ENCODE peak calls at places on chromosomes 4 and X, in five cellular contexts. One of them, this sample, is unnamed.

GRCh38 chr4:3384771-3385701 is 56.7 kb upstream of the HGFAC start:
- DNase-seq in memory B cell: no peak
- DNase-seq in stimulated activated CD4-positive, alpha-beta T cell treated with anti-CD3 and anti-CD28 coated beads, Interleukin-1b, Interleukin-23, amount 100 ng/mL, for 1 hour: no peak
- DNase-seq in NCI-H1105 treated with DMSO at 0.1 percent for 48 hours: no peak
- DNase-seq in AG08396: no peak
- DNase-seq in this sample: no peak

GRCh38 chr4:102723511-102723910 is 37.3 kb downstream of the MANBA start:
- DNase-seq in memory B cell: no peak
- DNase-seq in stimulated activated CD4-positive, alpha-beta T cell treated with anti-CD3 and anti-CD28 coated beads, Interleukin-1b, Interleukin-23, amount 100 ng/mL, for 1 hour: no peak
- DNase-seq in NCI-H1105 treated with DMSO at 0.1 percent for 48 hours: peak; percentile 37
- DNase-seq in AG08396: no peak
- DNase-seq in this sample: no peak

GRCh38 chr4:2570551-2571222 is 34.2 kb downstream of the FAM193A start:
- DNase-seq in memory B cell: no peak
- DNase-seq in stimulated activated CD4-positive, alpha-beta T cell treated with anti-CD3 and anti-CD28 coated beads, Interleukin-1b, Interleukin-23, amount 100 ng/mL, for 1 hour: no peak
- DNase-seq in NCI-H1105 treated with DMSO at 0.1 percent for 48 hours: no peak
- DNase-seq in AG08396: no peak
- DNase-seq in this sample: no peak

GRCh38 chr4:147371661-147372060 is 109.2 kb upstream of the EDNRA start:
- DNase-seq in memory B cell: no peak
- DNase-seq in stimulated activated CD4-positive, alpha-beta T cell treated with anti-CD3 and anti-CD28 coated beads, Interleukin-1b, Interleukin-23, amount 100 ng/mL, for 1 hour: no peak
- DNase-seq in NCI-H1105 treated with DMSO at 0.1 percent for 48 hours: no peak
- DNase-seq in AG08396: peak; percentile 15
- DNase-seq in this sample: no peak

GRCh38 chr4:177442623-177443155 is 452 bp upstream of the AGA start:
- DNase-seq in memory B cell: peak; percentile 13
- DNase-seq in stimulated activated CD4-positive, alpha-beta T cell treated with anti-CD3 and anti-CD28 coated beads, Interleukin-1b, Interleukin-23, amount 100 ng/mL, for 1 hour: no peak
- DNase-seq in NCI-H1105 treated with DMSO at 0.1 percent for 48 hours: peak; percentile 25
- DNase-seq in AG08396: no peak
- DNase-seq in this sample: no peak

GRCh38 chr4:39754309-39754708 is 56.4 kb downstream of the UBE2K start:
- DNase-seq in memory B cell: no peak
- DNase-seq in stimulated activated CD4-positive, alpha-beta T cell treated with anti-CD3 and anti-CD28 coated beads, Interleukin-1b, Interleukin-23, amount 100 ng/mL, for 1 hour: no peak
- DNase-seq in NCI-H1105 treated with DMSO at 0.1 percent for 48 hours: no peak
- DNase-seq in AG08396: no peak
- DNase-seq in this sample: no peak

GRCh38 chrX:18938710-18939109 is 45.2 kb downstream of the PHKA2 start:
- DNase-seq in memory B cell: no peak
- DNase-seq in stimulated activated CD4-positive, alpha-beta T cell treated with anti-CD3 and anti-CD28 coated beads, Interleukin-1b, Interleukin-23, amount 100 ng/mL, for 1 hour: no peak
- DNase-seq in NCI-H1105 treated with DMSO at 0.1 percent for 48 hours: peak; percentile 72
- DNase-seq in AG08396: no peak
- DNase-seq in this sample: peak; percentile 12

GRCh38 chr4:172142331-172142738 is 329.1 kb downstream of the GALNTL6 start:
- DNase-seq in memory B cell: no peak
- DNase-seq in stimulated activated CD4-positive, alpha-beta T cell treated with anti-CD3 and anti-CD28 coated beads, Interleukin-1b, Interleukin-23, amount 100 ng/mL, for 1 hour: no peak
- DNase-seq in NCI-H1105 treated with DMSO at 0.1 percent for 48 hours: no peak
- DNase-seq in AG08396: no peak
- DNase-seq in this sample: no peak

GRCh38 chr4:125519376-125520171 is 204.8 kb downstream of the FAT4 start:
- DNase-seq in memory B cell: no peak
- DNase-seq in stimulated activated CD4-positive, alpha-beta T cell treated with anti-CD3 and anti-CD28 coated beads, Interleukin-1b, Interleukin-23, amount 100 ng/mL, for 1 hour: no peak
- DNase-seq in NCI-H1105 treated with DMSO at 0.1 percent for 48 hours: no peak
- DNase-seq in AG08396: no peak
- DNase-seq in this sample: no peak

GRCh38 chr4:153341575-153342090 is 2.9 kb upstream of the MND1 start:
- DNase-seq in memory B cell: no peak
- DNase-seq in stimulated activated CD4-positive, alpha-beta T cell treated with anti-CD3 and anti-CD28 coated beads, Interleukin-1b, Interleukin-23, amount 100 ng/mL, for 1 hour: no peak
- DNase-seq in NCI-H1105 treated with DMSO at 0.1 percent for 48 hours: no peak
- DNase-seq in AG08396: peak; percentile 17
- DNase-seq in this sample: no peak

GRCh38 chrX:10549280-10549679 is 71.1 kb downstream of the MID1 start:
- DNase-seq in memory B cell: no peak
- DNase-seq in stimulated activated CD4-positive, alpha-beta T cell treated with anti-CD3 and anti-CD28 coated beads, Interleukin-1b, Interleukin-23, amount 100 ng/mL, for 1 hour: no peak
- DNase-seq in NCI-H1105 treated with DMSO at 0.1 percent for 48 hours: peak; percentile 51
- DNase-seq in AG08396: no peak
- DNase-seq in this sample: no peak

GRCh38 chr4:144579411-144580020 is 66.4 kb upstream of the HHIP start:
- DNase-seq in memory B cell: no peak
- DNase-seq in stimulated activated CD4-positive, alpha-beta T cell treated with anti-CD3 and anti-CD28 coated beads, Interleukin-1b, Interleukin-23, amount 100 ng/mL, for 1 hour: no peak
- DNase-seq in NCI-H1105 treated with DMSO at 0.1 percent for 48 hours: no peak
- DNase-seq in AG08396: no peak
- DNase-seq in this sample: no peak

GRCh38 chr4:104353481-104353880 is 141.2 kb downstream of the CXXC4 start:
- DNase-seq in memory B cell: no peak
- DNase-seq in stimulated activated CD4-positive, alpha-beta T cell treated with anti-CD3 and anti-CD28 coated beads, Interleukin-1b, Interleukin-23, amount 100 ng/mL, for 1 hour: no peak
- DNase-seq in NCI-H1105 treated with DMSO at 0.1 percent for 48 hours: no peak
- DNase-seq in AG08396: no peak
- DNase-seq in this sample: no peak

GRCh38 chrX:23503835-23504539 is 163.3 kb upstream of the PRDX4 start:
- DNase-seq in memory B cell: no peak
- DNase-seq in stimulated activated CD4-positive, alpha-beta T cell treated with anti-CD3 and anti-CD28 coated beads, Interleukin-1b, Interleukin-23, amount 100 ng/mL, for 1 hour: no peak
- DNase-seq in NCI-H1105 treated with DMSO at 0.1 percent for 48 hours: peak; percentile 85
- DNase-seq in AG08396: peak; percentile 10
- DNase-seq in this sample: peak; percentile 96

GRCh38 chr4:83810428-83810827 is 274.5 kb downstream of the GPAT3 start:
- DNase-seq in memory B cell: no peak
- DNase-seq in stimulated activated CD4-positive, alpha-beta T cell treated with anti-CD3 and anti-CD28 coated beads, Interleukin-1b, Interleukin-23, amount 100 ng/mL, for 1 hour: no peak
- DNase-seq in NCI-H1105 treated with DMSO at 0.1 percent for 48 hours: no peak
- DNase-seq in AG08396: no peak
- DNase-seq in this sample: no peak

GRCh38 chrX:41705680-41706374 is 17.1 kb downstream of the GPR34 start:
- DNase-seq in memory B cell: no peak
- DNase-seq in stimulated activated CD4-positive, alpha-beta T cell treated with anti-CD3 and anti-CD28 coated beads, Interleukin-1b, Interleukin-23, amount 100 ng/mL, for 1 hour: no peak
- DNase-seq in NCI-H1105 treated with DMSO at 0.1 percent for 48 hours: no peak
- DNase-seq in AG08396: no peak
- DNase-seq in this sample: no peak

GRCh38 chr4:103853627-103854026 is 133.8 kb upstream of the TACR3 start:
- DNase-seq in memory B cell: no peak
- DNase-seq in stimulated activated CD4-positive, alpha-beta T cell treated with anti-CD3 and anti-CD28 coated beads, Interleukin-1b, Interleukin-23, amount 100 ng/mL, for 1 hour: no peak
- DNase-seq in NCI-H1105 treated with DMSO at 0.1 percent for 48 hours: no peak
- DNase-seq in AG08396: no peak
- DNase-seq in this sample: no peak

GRCh38 chr4:151415978-151416377 is 7.0 kb downstream of the FHIP1A start:
- DNase-seq in memory B cell: no peak
- DNase-seq in stimulated activated CD4-positive, alpha-beta T cell treated with anti-CD3 and anti-CD28 coated beads, Interleukin-1b, Interleukin-23, amount 100 ng/mL, for 1 hour: no peak
- DNase-seq in NCI-H1105 treated with DMSO at 0.1 percent for 48 hours: no peak
- DNase-seq in AG08396: peak; percentile 29
- DNase-seq in this sample: no peak

GRCh38 chr4:69098470-69098869 is 2.2 kb downstream of the UGT2B7 start:
- DNase-seq in memory B cell: no peak
- DNase-seq in stimulated activated CD4-positive, alpha-beta T cell treated with anti-CD3 and anti-CD28 coated beads, Interleukin-1b, Interleukin-23, amount 100 ng/mL, for 1 hour: no peak
- DNase-seq in NCI-H1105 treated with DMSO at 0.1 percent for 48 hours: no peak
- DNase-seq in AG08396: no peak
- DNase-seq in this sample: peak; percentile 44

GRCh38 chr4:169348541-169348940 is 77.8 kb upstream of the SH3RF1 start:
- DNase-seq in memory B cell: no peak
- DNase-seq in stimulated activated CD4-positive, alpha-beta T cell treated with anti-CD3 and anti-CD28 coated beads, Interleukin-1b, Interleukin-23, amount 100 ng/mL, for 1 hour: no peak
- DNase-seq in NCI-H1105 treated with DMSO at 0.1 percent for 48 hours: no peak
- DNase-seq in AG08396: no peak
- DNase-seq in this sample: no peak

GRCh38 chr4:95092762-95093161 is 335.0 kb downstream of the BMPR1B start:
- DNase-seq in memory B cell: no peak
- DNase-seq in stimulated activated CD4-positive, alpha-beta T cell treated with anti-CD3 and anti-CD28 coated beads, Interleukin-1b, Interleukin-23, amount 100 ng/mL, for 1 hour: no peak
- DNase-seq in NCI-H1105 treated with DMSO at 0.1 percent for 48 hours: peak; percentile 53
- DNase-seq in AG08396: no peak
- DNase-seq in this sample: no peak

GRCh38 chr4:26076000-26076587 is 162.1 kb downstream of the SMIM20 start:
- DNase-seq in memory B cell: no peak
- DNase-seq in stimulated activated CD4-positive, alpha-beta T cell treated with anti-CD3 and anti-CD28 coated beads, Interleukin-1b, Interleukin-23, amount 100 ng/mL, for 1 hour: no peak
- DNase-seq in NCI-H1105 treated with DMSO at 0.1 percent for 48 hours: no peak
- DNase-seq in AG08396: no peak
- DNase-seq in this sample: no peak

GRCh38 chrX:33605997-33606396 is 394.6 kb upstream of the DMD start:
- DNase-seq in memory B cell: no peak
- DNase-seq in stimulated activated CD4-positive, alpha-beta T cell treated with anti-CD3 and anti-CD28 coated beads, Interleukin-1b, Interleukin-23, amount 100 ng/mL, for 1 hour: no peak
- DNase-seq in NCI-H1105 treated with DMSO at 0.1 percent for 48 hours: no peak
- DNase-seq in AG08396: no peak
- DNase-seq in this sample: no peak

GRCh38 chr4:26015133-26015651 is 101.2 kb downstream of the SMIM20 start:
- DNase-seq in memory B cell: no peak
- DNase-seq in stimulated activated CD4-positive, alpha-beta T cell treated with anti-CD3 and anti-CD28 coated beads, Interleukin-1b, Interleukin-23, amount 100 ng/mL, for 1 hour: no peak
- DNase-seq in NCI-H1105 treated with DMSO at 0.1 percent for 48 hours: no peak
- DNase-seq in AG08396: peak; percentile 89
- DNase-seq in this sample: no peak

GRCh38 chr4:152819026-152819645 is 39.4 kb downstream of the ARFIP1 start:
- DNase-seq in memory B cell: no peak
- DNase-seq in stimulated activated CD4-positive, alpha-beta T cell treated with anti-CD3 and anti-CD28 coated beads, Interleukin-1b, Interleukin-23, amount 100 ng/mL, for 1 hour: no peak
- DNase-seq in NCI-H1105 treated with DMSO at 0.1 percent for 48 hours: no peak
- DNase-seq in AG08396: no peak
- DNase-seq in this sample: no peak

GRCh38 chrX:153926863-153927685 is 1.0 kb upstream of the ARHGAP4 start:
- DNase-seq in memory B cell: peak; percentile 82
- DNase-seq in stimulated activated CD4-positive, alpha-beta T cell treated with anti-CD3 and anti-CD28 coated beads, Interleukin-1b, Interleukin-23, amount 100 ng/mL, for 1 hour: peak; percentile 46
- DNase-seq in NCI-H1105 treated with DMSO at 0.1 percent for 48 hours: peak; percentile 78
- DNase-seq in AG08396: no peak
- DNase-seq in this sample: no peak

GRCh38 chr4:71772592-71772991 is 11.3 kb downstream of the GC start:
- DNase-seq in memory B cell: no peak
- DNase-seq in stimulated activated CD4-positive, alpha-beta T cell treated with anti-CD3 and anti-CD28 coated beads, Interleukin-1b, Interleukin-23, amount 100 ng/mL, for 1 hour: no peak
- DNase-seq in NCI-H1105 treated with DMSO at 0.1 percent for 48 hours: no peak
- DNase-seq in AG08396: no peak
- DNase-seq in this sample: no peak

GRCh38 chr4:8289956-8290700 is 20.6 kb downstream of the HTRA3 start:
- DNase-seq in memory B cell: no peak
- DNase-seq in stimulated activated CD4-positive, alpha-beta T cell treated with anti-CD3 and anti-CD28 coated beads, Interleukin-1b, Interleukin-23, amount 100 ng/mL, for 1 hour: no peak
- DNase-seq in NCI-H1105 treated with DMSO at 0.1 percent for 48 hours: no peak
- DNase-seq in AG08396: no peak
- DNase-seq in this sample: no peak

GRCh38 chr4:54937501-54937900 is 187.9 kb downstream of the KDR start:
- DNase-seq in memory B cell: no peak
- DNase-seq in stimulated activated CD4-positive, alpha-beta T cell treated with anti-CD3 and anti-CD28 coated beads, Interleukin-1b, Interleukin-23, amount 100 ng/mL, for 1 hour: no peak
- DNase-seq in NCI-H1105 treated with DMSO at 0.1 percent for 48 hours: no peak
- DNase-seq in AG08396: no peak
- DNase-seq in this sample: no peak

GRCh38 chrX:68725966-68726365 is 78.5 kb downstream of the STARD8 start:
- DNase-seq in memory B cell: no peak
- DNase-seq in stimulated activated CD4-positive, alpha-beta T cell treated with anti-CD3 and anti-CD28 coated beads, Interleukin-1b, Interleukin-23, amount 100 ng/mL, for 1 hour: no peak
- DNase-seq in NCI-H1105 treated with DMSO at 0.1 percent for 48 hours: no peak
- DNase-seq in AG08396: no peak
- DNase-seq in this sample: no peak

This sample was measured in T47D.